ENCODE peak calls at places on chromosomes 7 and 10, in five cellular contexts. R, F, L, Y and J are unnamed samples.

GRCh38 chr7:1923409-1924053 is 253.5 kb downstream of the ELFN1 start:
- DNase-seq in L (no peak), R (no peak), Y (no peak), F (no peak), J (no peak)

GRCh38 chr7:141700848-141701371 is 1.1 kb downstream of the DENND11 start:
- DNase-seq in L (no peak), R (no peak), F (no peak), Y (no peak), J (peak)

GRCh38 chr10:1746796-1747195 is 9.5 kb upstream of the ADARB2 start:
- DNase-seq in F (no peak), Y (no peak), L (no peak), R (no peak), J (no peak)

GRCh38 chr7:55533050-55533728 is 39.1 kb downstream of the VOPP1 start:
- DNase-seq in L (no peak), R (no peak), Y (peak), F (peak), J (no peak)

GRCh38 chr7:101624246-101625000 is 4.7 kb downstream of the MYL10 start:
- DNase-seq in L (no peak), Y (no peak), R (no peak), F (no peak), J (no peak)

GRCh38 chr10:60679388-60679987 is 98.8 kb upstream of the CDK1 start:
- DNase-seq in R (peak), Y (no peak), L (no peak), F (no peak), J (no peak)

GRCh38 chr10:92052088-92052487 is 128.5 kb downstream of the BTAF1 start:
- DNase-seq in R (no peak), Y (no peak), F (no peak), L (no peak), J (no peak)

GRCh38 chr7:95999481-95999880 is 227.1 kb downstream of the DYNC1I1 start:
- DNase-seq in L (no peak), Y (no peak), R (no peak), F (no peak), J (no peak)

GRCh38 chr10:74987339-74988054 is 124.0 kb upstream of the SAMD8 start:
- DNase-seq in L (no peak), Y (no peak), F (peak), R (no peak), J (no peak)

GRCh38 chr7:125126376-125126775 is 196.8 kb upstream of the POT1 start:
- DNase-seq in R (no peak), L (no peak), Y (peak), F (no peak), J (no peak)

GRCh38 chr7:30906014-30906413 is 5.6 kb upstream of the AQP1 start:
- DNase-seq in Y (no peak), F (no peak), L (no peak), R (no peak), J (no peak)

GRCh38 chr10:24415455-24416169 is 206.7 kb downstream of the KIAA1217 start:
- DNase-seq in Y (peak), R (peak), F (peak), L (peak), J (peak)

GRCh38 chr10:5545778-5546710 is 21.3 kb downstream of the CALML3 start:
- DNase-seq in F (no peak), R (no peak), L (peak), Y (peak), J (no peak)

GRCh38 chr7:44201813-44202212 is 1.0 kb downstream of the YKT6 start:
- DNase-seq in R (no peak), F (no peak), Y (no peak), L (no peak), J (no peak)

GRCh38 chr10:115163129-115163528 is 70.0 kb downstream of the ATRNL1 start:
- DNase-seq in L (no peak), R (no peak), F (no peak), Y (no peak), J (no peak)

GRCh38 chr7:130281227-130281626 is 11.7 kb upstream of the CPA4 start:
- DNase-seq in R (no peak), F (peak), Y (peak), L (no peak), J (no peak)